ENCODE peak calls at places on chromosome 4, in eight cellular contexts. P, C, B, I, T, N, G and L are unnamed samples.

GRCh38 chr4:55143858-55144257 is 18.5 kb upstream of the KDR start:
- DNase-seq in P (no peak), C (no peak), B (no peak), I (no peak), T (no peak), N (no peak), G (peak), L (peak)

GRCh38 chr4:87011340-87012034 is 76.7 kb downstream of the AFF1 start:
- DNase-seq in P (peak), C (peak), B (no peak), I (no peak), T (peak), N (no peak), G (peak), L (peak)

GRCh38 chr4:161856711-161857326 is 307.0 kb downstream of the FSTL5 start:
- DNase-seq in P (no peak), C (no peak), B (no peak), I (no peak), T (no peak), N (no peak), G (no peak), L (no peak)

GRCh38 chr4:139603576-139604387 is 47.8 kb upstream of the SETD7 start:
- DNase-seq in P (no peak), C (peak), B (peak), I (no peak), T (peak), N (peak), G (peak), L (peak)

GRCh38 chr4:79445371-79445781 is 37.3 kb upstream of the GK2 start:
- DNase-seq in P (no peak), C (no peak), B (no peak), I (no peak), T (no peak), N (no peak), G (no peak), L (peak)

GRCh38 chr4:133641191-133641590 is 492.1 kb downstream of the PCDH10 start:
- DNase-seq in P (no peak), C (no peak), B (no peak), I (no peak), T (no peak), N (no peak), G (no peak), L (peak)

GRCh38 chr4:162164881-162165528 is 1.2 kb upstream of the FSTL5 start:
- DNase-seq in P (no peak), C (no peak), B (no peak), I (no peak), T (no peak), N (no peak), G (peak), L (peak)

GRCh38 chr4:48268956-48269860 is at the start of gene TEC:
- DNase-seq in P (no peak), C (peak), B (peak), I (no peak), T (peak), N (peak), G (peak), L (peak)

GRCh38 chr4:26086621-26087068 is 172.6 kb downstream of the SMIM20 start:
- DNase-seq in P (no peak), C (no peak), B (no peak), I (no peak), T (no peak), N (no peak), G (no peak), L (no peak)

GRCh38 chr4:167424338-167425256 is 190.3 kb upstream of the SPOCK3 start:
- DNase-seq in P (no peak), C (no peak), B (no peak), I (no peak), T (no peak), N (no peak), G (no peak), L (no peak)